ENCODE peak calls at places on chromosomes 16 and 17, in six cellular contexts. M is OCI-LY7, X is A549, P is neural progenitor cell, N is H1, A is endothelial cell of umbilical vein. L is an unnamed sample.
A peak's percentile ranks its signal among the peaks of the same experiment; 100 is the strongest.

GRCh38 chr16:11326084-11326736 is 19.0 kb upstream of the RMI2 start:
- DNase-seq in M (no peak), X (no peak), P (no peak), N (no peak), A (no peak), L (no peak)

GRCh38 chr17:20234266-20234665 is 225.1 kb downstream of the SPECC1 start:
- DNase-seq in M (no peak), X (no peak), P (no peak), N (no peak), A (no peak), L (no peak)

GRCh38 chr17:67272312-67273050 is 27.5 kb upstream of the HELZ start:
- DNase-seq in M (peak; percentile 26), X (peak; percentile 61), P (peak; percentile 53), N (no peak), A (peak; percentile 11), L (no peak)

GRCh38 chr17:60079401-60079861 is 710 bp upstream of the HEATR6 start:
- DNase-seq in M (no peak), X (peak; percentile 57), P (no peak), N (no peak), A (peak; percentile 33), L (peak; percentile 46)

GRCh38 chr17:33241390-33241789 is 51.7 kb downstream of the ASIC2 start:
- DNase-seq in M (no peak), X (peak; percentile 18), P (no peak), N (no peak), A (peak; percentile 13), L (no peak)

GRCh38 chr16:48559462-48560211 is 50.3 kb downstream of the N4BP1 start:
- DNase-seq in M (no peak), X (no peak), P (no peak), N (no peak), A (no peak), L (no peak)

GRCh38 chr16:64687796-64688195 is 434.1 kb downstream of the CDH11 start:
- DNase-seq in M (no peak), X (no peak), P (no peak), N (no peak), A (no peak), L (no peak)

GRCh38 chr16:86288716-86289294 is 221.5 kb upstream of the FOXF1 start:
- DNase-seq in M (no peak), X (no peak), P (peak; percentile 34), N (no peak), A (no peak), L (no peak)

DNA sequence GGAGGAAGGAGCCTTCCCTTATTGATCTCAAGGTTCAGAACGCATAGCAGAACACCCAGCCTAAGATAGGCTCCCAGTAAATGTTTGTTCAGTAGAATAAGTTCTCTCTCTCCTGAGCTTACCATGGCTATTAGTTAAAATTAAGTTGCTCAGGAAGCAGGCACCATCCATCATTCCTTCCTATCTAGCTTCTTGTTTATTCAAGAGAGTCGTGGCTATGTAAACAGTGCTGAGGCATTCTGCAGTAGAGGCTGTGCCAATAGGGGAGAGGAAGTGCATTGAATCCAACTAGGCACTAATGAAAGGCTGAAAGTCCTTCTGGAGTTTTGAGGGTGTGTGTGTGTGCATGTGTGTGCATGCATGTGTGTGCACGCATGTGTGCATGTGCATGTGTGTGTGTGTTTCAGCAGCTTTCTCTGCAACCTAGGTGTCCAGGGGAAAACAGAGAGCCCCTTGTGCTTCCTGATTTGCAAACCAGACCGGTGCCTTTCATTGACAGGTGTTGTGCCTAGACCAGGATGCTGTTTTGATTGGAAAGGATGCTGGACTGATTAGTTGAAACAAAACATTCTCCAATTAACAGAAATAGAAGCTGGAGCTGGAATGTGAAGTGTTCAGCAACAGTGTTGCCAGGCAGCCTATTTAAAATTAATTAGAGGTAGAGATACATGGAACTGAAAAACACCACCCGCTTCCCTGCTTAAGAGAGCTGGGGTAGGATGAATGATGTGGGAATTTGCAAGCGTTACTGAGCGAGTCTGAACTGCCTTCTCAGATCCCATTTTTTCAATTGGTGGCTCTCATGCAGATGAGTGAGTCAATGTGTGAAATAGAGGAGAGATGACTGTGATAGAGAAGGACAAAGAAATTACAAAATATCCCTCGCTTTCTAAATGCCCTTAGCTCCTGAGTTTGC is 103.3 kb upstream of the CLEC3A start:
- DNase-seq in M (no peak), X (peak; percentile 4), P (no peak), N (no peak), A (peak; percentile 67), L (no peak)
- H3K4me2 ChIP-seq in M (no peak overlapping the region), X (no peak overlapping the region), P (no peak overlapping the region), N (no peak overlapping the region), A (peak overlapping the region; percentile 31), L (no peak overlapping the region)

DNA sequence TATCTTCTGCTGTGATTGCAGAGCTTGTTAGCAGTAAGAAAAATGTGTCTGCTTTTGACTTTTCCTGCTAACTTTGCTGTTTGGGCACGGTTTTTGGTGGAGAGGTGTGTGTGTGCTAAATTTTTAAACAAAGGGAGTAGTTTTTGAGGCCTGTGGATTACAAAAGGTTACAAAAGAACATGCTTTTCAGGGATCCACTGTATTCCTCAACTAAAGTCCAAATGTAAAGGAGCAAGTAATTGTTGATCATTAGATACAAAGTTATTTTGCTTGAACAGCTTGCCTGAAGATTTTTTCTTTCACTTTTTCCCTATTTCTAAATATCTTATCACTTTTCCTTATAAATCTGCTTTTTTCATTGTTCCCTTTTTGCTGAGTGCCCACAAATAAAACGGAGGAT is 2.0 kb downstream of the KPNB1 start:
- DNase-seq in M (no peak), X (no peak), P (no peak), N (no peak), A (no peak), L (no peak)
- H3K4me3 ChIP-seq in M (peak overlapping the region; percentile 81), X (peak overlapping the region; percentile 51), P (peak overlapping the region; percentile 70), N (no peak overlapping the region), A (no peak overlapping the region), L (peak overlapping the region; percentile 99)

GRCh38 chr17:7583253-7584109 is at the start of gene MPDU1:
- DNase-seq in M (peak; percentile 94), X (peak; percentile 97), P (peak; percentile 98), N (no peak), A (peak; percentile 98), L (peak; percentile 95)
- H3K4me1 ChIP-seq in M (peaks cover 33% of the 10 kb centered on the region), X (peaks cover 50% of the 10 kb centered on the region), P (peaks cover 15% of the 10 kb centered on the region), N (peaks cover 3% of the 10 kb centered on the region), A (peaks cover 32% of the 10 kb centered on the region), L (peaks cover 66% of the 10 kb centered on the region)

DNA sequence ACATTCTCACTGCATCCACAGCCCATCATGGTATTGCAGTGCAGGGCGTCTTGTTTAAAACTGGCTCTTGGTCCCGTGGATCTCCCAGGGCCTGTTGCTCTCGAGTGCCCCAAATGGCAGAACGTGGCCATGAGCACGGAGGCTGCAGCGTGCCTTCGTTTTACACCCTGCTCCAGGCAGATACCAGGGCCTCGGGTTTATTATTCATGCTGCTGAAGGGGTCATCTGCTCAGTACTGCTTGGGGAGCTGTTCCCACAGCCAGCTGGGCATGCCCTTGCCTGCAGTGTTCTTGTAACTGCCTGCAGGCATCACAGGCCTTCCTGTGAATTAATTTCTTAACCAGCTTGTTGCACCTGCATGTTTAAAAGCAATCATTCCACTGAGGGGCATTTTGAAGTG is 129.7 kb upstream of the CHMP6 start:
- DNase-seq in M (no peak), X (peak; percentile 58), P (peak; percentile 53), N (no peak), A (no peak), L (peak; percentile 98)
- H3K4me2 ChIP-seq in M (no peak overlapping the region), X (no peak overlapping the region), P (no peak overlapping the region), N (no peak overlapping the region), A (no peak overlapping the region), L (no peak overlapping the region)

DNA sequence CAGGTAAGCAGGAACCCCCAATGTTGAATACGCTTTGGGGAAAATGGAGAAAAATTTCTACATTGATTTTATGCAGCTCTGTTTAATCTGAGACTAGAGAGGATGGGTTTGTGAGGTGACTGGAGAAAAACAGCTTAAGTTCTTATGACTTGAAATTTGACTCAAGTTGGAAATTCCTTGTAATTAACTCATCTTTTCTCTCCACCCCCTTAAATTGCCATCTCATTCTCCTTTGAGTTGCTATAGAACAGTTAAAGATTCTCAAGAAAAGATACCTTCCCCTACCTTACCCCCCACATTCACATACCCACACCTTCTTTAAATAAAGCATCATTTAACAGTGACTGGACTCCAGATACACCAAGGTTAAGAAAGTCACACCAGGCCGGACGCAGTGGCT is 24.2 kb downstream of the ZNRF1 start:
- DNase-seq in M (no peak), X (no peak), P (no peak), N (no peak), A (no peak), L (peak; percentile 17)
- H3K4me3 ChIP-seq in M (no peak overlapping the region), X (no peak overlapping the region), P (no peak overlapping the region), N (no peak overlapping the region), A (no peak overlapping the region), L (no peak overlapping the region)

DNA sequence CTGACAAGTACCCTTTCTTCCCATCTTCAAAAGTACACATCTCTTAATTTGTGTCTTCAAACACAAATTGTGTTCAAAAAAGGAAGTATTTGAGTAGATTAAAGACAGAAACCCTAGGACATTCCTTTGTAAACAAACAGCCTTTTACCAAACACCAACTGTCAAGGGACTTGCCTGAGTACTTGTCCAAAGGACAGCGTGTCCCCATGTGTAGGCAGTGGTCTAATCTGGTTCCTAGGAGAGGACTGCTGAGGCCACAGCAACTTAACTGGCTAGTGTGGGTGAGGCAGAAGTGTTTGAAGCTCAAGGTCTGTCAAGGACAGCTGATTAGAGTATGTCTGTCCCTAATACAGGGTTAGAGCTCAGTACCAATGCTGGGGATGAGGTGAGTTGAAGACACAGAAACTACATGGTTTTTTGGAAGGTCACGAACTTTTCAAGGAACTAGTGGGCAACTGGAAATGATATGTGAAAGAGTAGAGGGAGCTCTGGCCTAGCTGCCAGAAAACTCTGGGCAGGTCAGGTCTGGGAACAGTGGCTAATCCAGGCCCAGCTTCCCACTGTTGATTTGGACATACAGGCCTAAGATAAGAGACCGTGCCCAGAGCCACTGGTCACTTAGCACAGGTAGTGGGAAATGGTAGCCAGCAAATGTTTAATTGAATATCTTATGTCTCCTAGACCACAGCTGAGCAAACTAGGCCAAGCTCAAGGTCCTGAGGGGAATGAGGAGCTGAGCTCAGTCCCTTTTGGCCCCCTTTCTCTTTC is 10.1 kb downstream of the HMOX2 start:
- DNase-seq in M (no peak), X (no peak), P (no peak), N (no peak), A (no peak), L (no peak)
- H3K4me1 ChIP-seq in M (no peaks in the 10 kb centered on the region), X (peaks cover 18% of the 10 kb centered on the region), P (no peaks in the 10 kb centered on the region), N (no peaks in the 10 kb centered on the region), A (peaks cover 15% of the 10 kb centered on the region), L (peaks cover 20% of the 10 kb centered on the region)

DNA sequence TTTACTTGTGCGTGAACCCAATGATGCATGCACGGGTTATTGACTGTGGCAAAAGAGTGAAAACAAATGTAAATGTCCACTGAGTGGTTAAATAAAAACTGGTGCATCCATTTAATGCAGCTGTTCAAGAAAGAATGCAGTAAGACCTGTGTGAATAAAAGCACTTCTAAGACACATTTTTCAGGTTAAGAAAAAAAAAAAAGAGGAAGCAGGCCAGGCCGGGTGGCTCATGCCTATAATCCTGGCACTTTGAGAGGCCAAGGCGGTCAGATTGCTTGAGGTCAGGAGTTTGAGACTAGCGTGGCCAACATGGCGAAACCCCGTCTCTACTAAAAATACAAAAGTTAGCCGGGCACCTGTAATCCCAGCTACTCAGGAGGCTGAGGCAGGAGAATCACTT is 11.8 kb downstream of the CNGB1 start:
- DNase-seq in M (no peak), X (no peak), P (no peak), N (no peak), A (no peak), L (no peak)
- H3K4me2 ChIP-seq in M (no peak overlapping the region), X (no peak overlapping the region), P (no peak overlapping the region), N (no peak overlapping the region), A (no peak overlapping the region), L (no peak overlapping the region)